ENCODE peak calls at places on chromosomes 13 and 19, in six cellular contexts. One of them, this sample, is unnamed.

GRCh38 chr19:41746593-41747227 is 8.6 kb upstream of the CEACAM6 start:
- DNase-seq in HFF-Myc: peak
- DNase-seq in tibial artery: no peak
- DNase-seq in HFFc6: peak
- DNase-seq in upper lobe of right lung: no peak
- DNase-seq in BE2C: peak
- DNase-seq in this sample: peak

GRCh38 chr13:92346046-92346445 is 880.6 kb upstream of the GPC6 start:
- DNase-seq in upper lobe of right lung: no peak
- DNase-seq in tibial artery: no peak
- DNase-seq in HFF-Myc: no peak
- DNase-seq in HFFc6: no peak
- DNase-seq in BE2C: no peak
- DNase-seq in this sample: no peak

GRCh38 chr19:19595171-19595701 is 23.3 kb downstream of the PBX4 start:
- DNase-seq in HFFc6: peak
- DNase-seq in tibial artery: no peak
- DNase-seq in BE2C: no peak
- DNase-seq in upper lobe of right lung: peak
- DNase-seq in HFF-Myc: peak
- DNase-seq in this sample: no peak

GRCh38 chr13:34464011-34464410 is 478.1 kb upstream of the NBEA start:
- DNase-seq in HFFc6: no peak
- DNase-seq in HFF-Myc: no peak
- DNase-seq in BE2C: no peak
- DNase-seq in upper lobe of right lung: no peak
- DNase-seq in tibial artery: no peak
- DNase-seq in this sample: no peak

GRCh38 chr13:39967199-39967959 is 311.9 kb downstream of the COG6 start:
- DNase-seq in BE2C: no peak
- DNase-seq in HFFc6: no peak
- DNase-seq in upper lobe of right lung: no peak
- DNase-seq in HFF-Myc: no peak
- DNase-seq in tibial artery: no peak
- DNase-seq in this sample: no peak

GRCh38 chr13:31898383-31899071 is 133.0 kb upstream of the FRY start:
- DNase-seq in upper lobe of right lung: no peak
- DNase-seq in HFFc6: no peak
- DNase-seq in BE2C: peak
- DNase-seq in tibial artery: no peak
- DNase-seq in HFF-Myc: no peak
- DNase-seq in this sample: no peak

GRCh38 chr13:110232146-110232545 is 74.8 kb downstream of the COL4A1 start:
- DNase-seq in tibial artery: no peak
- DNase-seq in BE2C: no peak
- DNase-seq in HFF-Myc: no peak
- DNase-seq in upper lobe of right lung: no peak
- DNase-seq in HFFc6: no peak
- DNase-seq in this sample: no peak

GRCh38 chr13:113412440-113412839 is 40.8 kb downstream of the ADPRHL1 start:
- DNase-seq in HFF-Myc: no peak
- DNase-seq in tibial artery: no peak
- DNase-seq in BE2C: no peak
- DNase-seq in upper lobe of right lung: no peak
- DNase-seq in HFFc6: no peak
- DNase-seq in this sample: no peak

GRCh38 chr13:77990973-77991372 is 72.3 kb upstream of the EDNRB start:
- DNase-seq in HFFc6: no peak
- DNase-seq in BE2C: no peak
- DNase-seq in HFF-Myc: no peak
- DNase-seq in upper lobe of right lung: no peak
- DNase-seq in tibial artery: no peak
- DNase-seq in this sample: no peak

GRCh38 chr13:31161583-31162150 is at the start of gene HSPH1:
- DNase-seq in HFFc6: peak
- DNase-seq in tibial artery: peak
- DNase-seq in HFF-Myc: peak
- DNase-seq in upper lobe of right lung: peak
- DNase-seq in BE2C: peak
- DNase-seq in this sample: peak

GRCh38 chr19:33298146-33298911 is 4.0 kb downstream of the CEBPA start:
- DNase-seq in BE2C: no peak
- DNase-seq in upper lobe of right lung: peak
- DNase-seq in tibial artery: no peak
- DNase-seq in HFF-Myc: no peak
- DNase-seq in HFFc6: no peak
- DNase-seq in this sample: no peak

GRCh38 chr13:40164137-40164536 is 502.3 kb downstream of the FOXO1 start:
- DNase-seq in upper lobe of right lung: no peak
- DNase-seq in BE2C: no peak
- DNase-seq in tibial artery: no peak
- DNase-seq in HFFc6: no peak
- DNase-seq in HFF-Myc: no peak
- DNase-seq in this sample: no peak

GRCh38 chr19:14337510-14337909 is 43.7 kb upstream of the ADGRE5 start:
- DNase-seq in BE2C: peak
- DNase-seq in tibial artery: no peak
- DNase-seq in HFF-Myc: no peak
- DNase-seq in upper lobe of right lung: no peak
- DNase-seq in HFFc6: no peak
- DNase-seq in this sample: no peak

GRCh38 chr13:73248711-73249580 is 190.1 kb downstream of the KLF5 start:
- DNase-seq in HFF-Myc: no peak
- DNase-seq in HFFc6: no peak
- DNase-seq in tibial artery: no peak
- DNase-seq in BE2C: no peak
- DNase-seq in upper lobe of right lung: no peak
- DNase-seq in this sample: no peak

GRCh38 chr19:294819-295686 is 3.9 kb upstream of the PLPP2 start:
- DNase-seq in HFF-Myc: no peak
- DNase-seq in BE2C: no peak
- DNase-seq in tibial artery: no peak
- DNase-seq in upper lobe of right lung: peak
- DNase-seq in HFFc6: no peak
- DNase-seq in this sample: peak

GRCh38 chr13:77509221-77509620 is 26.3 kb upstream of the SCEL start:
- DNase-seq in HFFc6: no peak
- DNase-seq in upper lobe of right lung: no peak
- DNase-seq in HFF-Myc: no peak
- DNase-seq in BE2C: no peak
- DNase-seq in tibial artery: no peak
- DNase-seq in this sample: no peak

GRCh38 chr19:30020189-30020588 is 78.2 kb downstream of the URI1 start:
- DNase-seq in BE2C: no peak
- DNase-seq in HFFc6: no peak
- DNase-seq in upper lobe of right lung: no peak
- DNase-seq in HFF-Myc: no peak
- DNase-seq in tibial artery: no peak
- DNase-seq in this sample: no peak

GRCh38 chr19:18294467-18294864 is 13.0 kb upstream of the JUND start:
- DNase-seq in BE2C: peak
- DNase-seq in HFFc6: peak
- DNase-seq in HFF-Myc: no peak
- DNase-seq in tibial artery: no peak
- DNase-seq in upper lobe of right lung: no peak
- DNase-seq in this sample: no peak

GRCh38 chr13:45690636-45691035 is 11.5 kb upstream of the CBY2 start:
- DNase-seq in HFF-Myc: no peak
- DNase-seq in upper lobe of right lung: no peak
- DNase-seq in tibial artery: no peak
- DNase-seq in BE2C: no peak
- DNase-seq in HFFc6: no peak
- DNase-seq in this sample: no peak

GRCh38 chr19:33350538-33351309 is 22.8 kb upstream of the CEBPG start:
- DNase-seq in tibial artery: peak
- DNase-seq in HFF-Myc: no peak
- DNase-seq in BE2C: no peak
- DNase-seq in upper lobe of right lung: no peak
- DNase-seq in HFFc6: peak
- DNase-seq in this sample: no peak

GRCh38 chr19:48925240-48925843 is 8.2 kb upstream of the DHDH start:
- DNase-seq in tibial artery: no peak
- DNase-seq in upper lobe of right lung: peak
- DNase-seq in HFF-Myc: no peak
- DNase-seq in BE2C: no peak
- DNase-seq in HFFc6: peak
- DNase-seq in this sample: no peak

GRCh38 chr19:47742636-47743035 is 2.7 kb upstream of the NOP53 start:
- DNase-seq in HFF-Myc: no peak
- DNase-seq in tibial artery: peak
- DNase-seq in BE2C: no peak
- DNase-seq in upper lobe of right lung: no peak
- DNase-seq in HFFc6: no peak
- DNase-seq in this sample: no peak

GRCh38 chr13:50081106-50081898 is 66.1 kb downstream of the KCNRG start:
- DNase-seq in BE2C: peak
- DNase-seq in HFFc6: no peak
- DNase-seq in HFF-Myc: no peak
- DNase-seq in upper lobe of right lung: peak
- DNase-seq in tibial artery: peak
- DNase-seq in this sample: peak
- TF ChIP-seq CTCF in BE2C: peak
- TF ChIP-seq CTCF in HFFc6: peak
- TF ChIP-seq CTCF in HFF-Myc: no peak
- TF ChIP-seq CTCF in upper lobe of right lung: no peak
- TF ChIP-seq CTCF in tibial artery: no peak
- TF ChIP-seq CTCF in this sample: no peak

DNA sequence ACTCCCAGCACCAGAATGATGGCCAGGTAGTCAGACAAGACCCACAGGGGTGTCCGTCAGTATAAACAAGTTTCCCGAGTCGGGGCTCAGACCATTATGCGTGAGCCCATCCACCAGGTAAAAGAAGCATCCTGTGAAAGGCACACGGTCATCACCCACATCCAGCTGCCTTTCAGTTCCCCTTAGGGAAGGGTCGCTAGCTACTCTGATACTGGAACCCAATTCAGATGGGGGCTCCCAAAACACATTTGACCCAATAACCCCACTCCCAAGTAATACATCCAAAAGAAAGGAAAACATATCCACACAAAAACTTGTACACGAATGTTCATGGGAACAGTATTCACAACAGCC is 66.8 kb downstream of the STK24 start:
- DNase-seq in upper lobe of right lung: no peak
- DNase-seq in BE2C: no peak
- DNase-seq in HFFc6: no peak
- DNase-seq in tibial artery: no peak
- DNase-seq in HFF-Myc: no peak
- DNase-seq in this sample: no peak
- TF ChIP-seq CTCF in upper lobe of right lung: no peak
- TF ChIP-seq CTCF in BE2C: no peak
- TF ChIP-seq CTCF in HFFc6: no peak
- TF ChIP-seq CTCF in tibial artery: no peak
- TF ChIP-seq CTCF in HFF-Myc: no peak
- TF ChIP-seq CTCF in this sample: no peak

GRCh38 chr13:37486171-37486661 is 112.4 kb downstream of the POSTN start:
- DNase-seq in upper lobe of right lung: no peak
- DNase-seq in tibial artery: no peak
- DNase-seq in HFFc6: no peak
- DNase-seq in BE2C: no peak
- DNase-seq in HFF-Myc: no peak
- DNase-seq in this sample: no peak
- TF ChIP-seq CTCF in upper lobe of right lung: no peak
- TF ChIP-seq CTCF in tibial artery: no peak
- TF ChIP-seq CTCF in HFFc6: no peak
- TF ChIP-seq CTCF in BE2C: no peak
- TF ChIP-seq CTCF in HFF-Myc: no peak
- TF ChIP-seq CTCF in this sample: no peak

GRCh38 chr19:35812220-35813042 is at the start of gene PRODH2:
- DNase-seq in HFFc6: no peak
- DNase-seq in HFF-Myc: no peak
- DNase-seq in tibial artery: no peak
- DNase-seq in upper lobe of right lung: no peak
- DNase-seq in BE2C: no peak
- DNase-seq in this sample: no peak
- TF ChIP-seq CTCF in HFFc6: no peak
- TF ChIP-seq CTCF in HFF-Myc: no peak
- TF ChIP-seq CTCF in tibial artery: no peak
- TF ChIP-seq CTCF in upper lobe of right lung: no peak
- TF ChIP-seq CTCF in BE2C: no peak
- TF ChIP-seq CTCF in this sample: no peak

DNA sequence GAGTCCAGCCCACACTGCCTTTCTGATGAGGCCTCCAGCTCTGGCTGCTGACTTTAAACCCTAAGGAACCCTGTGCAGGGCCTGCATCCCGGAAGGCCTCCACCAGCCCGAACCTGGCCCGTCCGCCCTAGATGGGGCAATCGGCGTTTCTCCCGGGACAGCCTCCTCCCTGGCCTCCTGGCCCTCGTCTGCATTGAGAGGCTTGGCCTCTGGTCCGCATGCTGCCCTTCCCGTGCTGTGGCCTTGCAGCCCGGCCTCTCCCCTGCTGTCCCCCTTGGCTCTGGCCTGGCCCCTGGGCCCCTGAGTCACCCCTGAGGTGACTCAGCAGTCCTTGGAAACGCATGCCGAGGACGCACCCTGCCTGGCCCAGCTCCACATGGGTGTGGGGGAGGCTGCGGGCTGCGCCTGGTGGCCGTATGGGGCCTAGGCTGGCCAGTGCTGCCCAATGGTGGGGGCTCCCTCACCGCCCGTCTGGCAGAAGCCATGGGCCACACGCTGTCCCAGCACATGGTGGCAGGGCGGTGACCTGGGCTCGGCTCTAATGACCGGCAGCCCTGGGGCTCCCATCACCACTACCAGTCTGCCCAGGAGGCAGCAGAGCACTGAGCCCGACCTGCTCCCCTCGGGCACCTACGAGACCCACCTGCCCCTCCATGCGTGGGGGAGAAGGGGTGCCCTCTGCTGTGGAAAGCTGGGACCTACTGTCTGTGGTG is 25.7 kb downstream of the SH3GL1 start:
- DNase-seq in HFF-Myc: no peak
- DNase-seq in HFFc6: peak
- DNase-seq in BE2C: peak
- DNase-seq in tibial artery: peak
- DNase-seq in upper lobe of right lung: peak
- DNase-seq in this sample: no peak
- TF ChIP-seq CTCF in HFF-Myc: no peak
- TF ChIP-seq CTCF in HFFc6: peak
- TF ChIP-seq CTCF in BE2C: no peak
- TF ChIP-seq CTCF in tibial artery: no peak
- TF ChIP-seq CTCF in upper lobe of right lung: no peak
- TF ChIP-seq CTCF in this sample: no peak

GRCh38 chr13:38535271-38535670 is 151.6 kb upstream of the FREM2 start:
- DNase-seq in BE2C: no peak
- DNase-seq in HFF-Myc: no peak
- DNase-seq in HFFc6: no peak
- DNase-seq in tibial artery: no peak
- DNase-seq in upper lobe of right lung: no peak
- DNase-seq in this sample: no peak

GRCh38 chr13:38527140-38527539 is 159.7 kb upstream of the FREM2 start:
- DNase-seq in HFFc6: no peak
- DNase-seq in upper lobe of right lung: no peak
- DNase-seq in BE2C: no peak
- DNase-seq in tibial artery: no peak
- DNase-seq in HFF-Myc: no peak
- DNase-seq in this sample: no peak

DNA sequence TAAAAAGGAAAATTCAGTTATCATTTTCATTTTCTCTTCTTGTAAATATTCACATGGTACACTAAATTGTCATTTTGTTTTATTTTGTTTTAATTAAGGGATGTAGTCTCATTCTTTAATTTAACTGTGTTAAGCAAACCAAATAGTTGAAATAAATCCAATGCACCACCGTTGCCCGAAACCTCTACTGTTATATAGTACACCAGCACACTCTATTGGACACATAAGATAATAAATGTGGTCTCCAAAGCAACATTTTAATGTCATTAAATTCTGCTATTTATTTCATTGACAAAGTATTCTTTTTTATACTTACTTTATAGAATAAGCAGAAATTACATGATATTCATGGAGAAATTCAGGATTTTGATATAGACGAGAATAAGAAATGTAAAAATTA is 156.4 kb upstream of the FREM2 start:
- DNase-seq in HFFc6: peak
- DNase-seq in upper lobe of right lung: no peak
- DNase-seq in tibial artery: no peak
- DNase-seq in HFF-Myc: peak
- DNase-seq in BE2C: no peak
- DNase-seq in this sample: no peak
- TF ChIP-seq CTCF in HFFc6: peak
- TF ChIP-seq CTCF in upper lobe of right lung: peak
- TF ChIP-seq CTCF in tibial artery: peak
- TF ChIP-seq CTCF in HFF-Myc: peak
- TF ChIP-seq CTCF in BE2C: peak
- TF ChIP-seq CTCF in this sample: peak